ENCODE peak calls at places on chromosomes 3 and 15, in five cellular contexts. Z is GM12878, L is H1, Y is transverse colon, I is stomach. P is an unnamed sample.

GRCh38 chr3:100076544-100077529 is 37.5 kb downstream of the FILIP1L start:
- DNase-seq in Y (no peak), Z (no peak), L (no peak), I (no peak), P (no peak)

GRCh38 chr15:44045661-44046060 is 149.4 kb downstream of the FRMD5 start:
- DNase-seq in I (no peak), Y (no peak), Z (no peak), L (no peak), P (no peak)

GRCh38 chr3:161069441-161070251 is 35.5 kb downstream of the B3GALNT1 start:
- DNase-seq in I (no peak), L (no peak), Y (no peak), Z (peak; percentile 94), P (no peak)

GRCh38 chr3:188241072-188241471 is 87.1 kb downstream of the LPP start:
- DNase-seq in L (no peak), I (no peak), Y (no peak), Z (no peak), P (no peak)

GRCh38 chr15:42329992-42330391 is 29.3 kb upstream of the CAPN3 start:
- DNase-seq in Y (no peak), I (no peak), Z (no peak), L (no peak), P (no peak)

GRCh38 chr3:27714101-27714526 is 8.0 kb downstream of the EOMES start:
- DNase-seq in L (no peak), Z (no peak), Y (no peak), I (no peak), P (no peak)

GRCh38 chr3:131535596-131535995 is 32.8 kb upstream of the MRPL3 start:
- DNase-seq in L (no peak), Y (no peak), Z (no peak), I (no peak), P (no peak)

GRCh38 chr3:141798455-141798854 is 35.2 kb downstream of the GRK7 start:
- DNase-seq in L (no peak), Y (peak; percentile 16), Z (no peak), I (no peak), P (no peak)

GRCh38 chr3:51997935-51998596 is 2.4 kb upstream of the RPL29 start:
- DNase-seq in I (no peak), Y (no peak), L (no peak), Z (no peak), P (no peak)

GRCh38 chr3:194256040-194256945 is 94.8 kb downstream of the CPN2 start:
- DNase-seq in Z (no peak), L (no peak), I (peak; percentile 20), Y (no peak), P (no peak)

GRCh38 chr15:33045066-33045810 is 149.3 kb downstream of the FMN1 start:
- DNase-seq in Y (no peak), I (peak; percentile 48), Z (no peak), L (no peak), P (no peak)

GRCh38 chr3:26652157-26652556 is 29.6 kb downstream of the LRRC3B start:
- DNase-seq in Y (no peak), Z (no peak), L (no peak), I (no peak), P (no peak)

GRCh38 chr3:43223670-43224364 is 62.5 kb upstream of the SNRK start:
- DNase-seq in Y (no peak), L (no peak), I (no peak), Z (no peak), P (no peak)

GRCh38 chr3:149077638-149078037 is 8.7 kb downstream of the HLTF start:
- DNase-seq in L (no peak), I (no peak), Y (no peak), Z (no peak), P (no peak)

GRCh38 chr3:32969656-32970055 is 18.2 kb downstream of the CCR4 start:
- DNase-seq in Z (no peak), Y (no peak), I (no peak), L (no peak), P (no peak)

GRCh38 chr3:161403251-161403650 is 31.9 kb upstream of the SPTSSB start:
- DNase-seq in I (no peak), L (no peak), Z (no peak), Y (no peak), P (no peak)

DNA sequence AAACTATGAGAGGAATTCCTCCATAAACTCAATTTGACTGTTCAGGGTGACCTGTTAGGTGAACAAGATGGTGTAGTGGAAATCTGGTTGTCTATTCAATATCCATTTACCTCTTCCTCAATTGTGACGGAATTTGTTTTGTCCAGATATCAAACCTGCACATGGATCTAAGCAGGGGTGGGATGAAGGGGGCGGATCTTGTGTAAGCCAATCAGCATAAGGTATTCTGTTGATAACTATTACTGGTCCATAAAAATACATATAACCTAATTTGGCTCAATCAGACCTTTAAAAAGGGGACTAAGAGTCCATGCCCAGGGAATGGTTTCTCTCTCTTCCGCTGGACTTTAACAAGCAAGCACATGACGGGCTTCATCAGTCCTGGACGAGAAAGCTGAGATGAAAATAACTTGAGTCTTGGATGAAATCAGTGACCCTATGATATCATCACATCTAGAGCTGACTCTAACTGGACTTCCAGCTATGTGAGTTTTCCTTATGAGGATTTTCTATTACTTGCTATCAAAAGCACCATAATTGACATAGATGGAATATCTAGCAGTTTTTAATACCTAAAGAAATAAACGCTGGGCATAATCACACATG is 5.7 kb upstream of the POPDC2 start:
- DNase-seq in I (no peak), L (no peak), Z (no peak), Y (no peak), P (no peak)
- TF ChIP-seq POLR2A in I (no peak), L (no peak), Z (no peak), Y (no peak), P (no peak)

DNA sequence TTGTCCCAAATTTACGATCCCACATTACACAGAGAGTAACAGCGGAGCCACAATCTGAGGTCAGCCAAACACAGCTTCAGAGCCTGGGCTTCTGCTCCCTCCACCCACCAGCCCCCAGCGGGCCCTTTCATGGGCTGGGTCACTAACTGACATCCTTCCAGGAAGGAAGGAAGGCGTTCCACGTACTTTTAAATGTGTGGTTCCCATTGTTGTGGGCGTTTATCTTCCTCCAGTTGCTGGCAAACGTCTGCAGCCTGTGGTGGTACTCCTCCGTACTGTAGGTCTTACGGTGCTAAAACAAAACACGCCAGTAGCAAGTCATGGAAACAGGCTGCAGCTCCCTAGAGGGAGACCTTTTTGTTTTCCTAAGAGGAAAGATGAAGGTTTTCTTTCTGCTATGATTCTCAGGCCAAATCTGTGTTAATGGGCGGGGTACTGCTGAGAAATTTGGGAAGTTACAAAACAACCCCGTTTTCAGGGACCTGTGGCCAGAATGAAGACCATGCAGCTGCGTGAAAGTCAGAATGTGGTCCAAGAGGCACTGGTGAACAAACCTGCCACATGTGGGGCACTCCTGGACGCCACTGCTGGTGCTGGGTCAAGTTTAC is 7.6 kb downstream of the CTSH start:
- DNase-seq in Z (no peak), Y (no peak), L (no peak), I (no peak), P (no peak)
- TF ChIP-seq EP300 in Z (no peak), Y (no peak), L (no peak), I (no peak), P (peak; percentile 60)

GRCh38 chr15:75651810-75652543 is 4.3 kb downstream of the SNX33 start:
- DNase-seq in L (no peak), I (no peak), Z (no peak), Y (no peak), P (no peak)
- H3K4me1 ChIP-seq in L (peaks cover 28% of the 10 kb centered on the region), I (peaks cover 74% of the 10 kb centered on the region), Z (peaks cover under 1% of the 10 kb centered on the region), Y (peaks cover 69% of the 10 kb centered on the region), P (no peaks in the 10 kb centered on the region)

GRCh38 chr3:38458796-38459498 is 5.3 kb downstream of the ACVR2B start:
- DNase-seq in Y (peak; percentile 71), I (peak; percentile 84), L (no peak), Z (no peak), P (no peak)
- TF ChIP-seq POLR2A in Y (peak; percentile 43), I (no peak), L (no peak), Z (no peak), P (no peak)

DNA sequence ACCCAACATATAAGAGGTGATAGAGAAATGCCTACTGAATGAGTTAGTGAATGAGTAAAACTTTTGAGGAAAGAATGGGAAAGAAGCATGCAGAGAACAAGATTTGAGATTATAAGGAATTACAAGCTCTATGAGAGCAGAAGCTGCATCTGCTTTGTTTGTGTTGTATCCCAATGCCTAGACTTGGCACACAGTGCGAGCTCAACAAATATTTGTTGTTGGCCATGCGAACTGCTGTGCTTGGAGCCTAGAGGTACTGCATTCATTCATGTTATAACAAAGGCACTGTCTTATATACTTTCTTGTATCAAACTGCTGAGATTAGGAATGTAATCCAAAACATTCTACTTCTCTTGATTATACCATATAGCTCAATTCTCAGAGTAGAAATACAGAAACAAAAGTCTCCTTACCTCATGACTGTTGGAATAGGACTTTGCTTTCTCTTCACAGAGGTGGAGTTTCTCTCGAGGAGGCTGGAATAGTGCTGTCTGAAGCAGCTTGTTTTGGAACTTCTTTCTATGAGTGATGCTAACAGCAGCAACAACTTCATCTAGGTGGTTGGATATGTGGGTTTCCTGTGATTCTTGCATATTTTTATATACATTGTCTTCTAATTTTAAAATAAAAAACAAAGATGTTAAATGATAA is 21.1 kb downstream of the TTC23 start:
- DNase-seq in I (no peak), Y (no peak), L (no peak), Z (no peak), P (no peak)
- TF ChIP-seq EP300 in I (no peak), Y (no peak), L (no peak), Z (no peak), P (no peak)